ENCODE peak calls at places on chromosomes 11 and 22, in five cellular contexts. One of them, this sample, is unnamed.

GRCh38 chr11:122355968-122356367 is 240.0 kb upstream of the BLID start:
- DNase-seq in H1: no peak
- DNase-seq in H9: no peak
- DNase-seq in IMR-90: no peak
- DNase-seq in mesendoderm: no peak
- DNase-seq in this sample: no peak

GRCh38 chr11:2566223-2567025 is 121.6 kb downstream of the KCNQ1 start:
- DNase-seq in H1: no peak
- DNase-seq in mesendoderm: no peak
- DNase-seq in IMR-90: no peak
- DNase-seq in H9: no peak
- DNase-seq in this sample: no peak

GRCh38 chr11:126185200-126186030 is 26.0 kb downstream of the RPUSD4 start:
- DNase-seq in H9: no peak
- DNase-seq in mesendoderm: no peak
- DNase-seq in H1: no peak
- DNase-seq in IMR-90: no peak
- DNase-seq in this sample: no peak

GRCh38 chr11:67022341-67022933 is 497 bp upstream of the SYT12 start:
- DNase-seq in IMR-90: peak
- DNase-seq in H9: no peak
- DNase-seq in mesendoderm: no peak
- DNase-seq in H1: no peak
- DNase-seq in this sample: no peak

GRCh38 chr22:20957118-20957690 is 9.9 kb upstream of the AIFM3 start:
- DNase-seq in H1: no peak
- DNase-seq in mesendoderm: peak
- DNase-seq in H9: peak
- DNase-seq in IMR-90: no peak
- DNase-seq in this sample: peak

GRCh38 chr11:97687106-97687505 is 1297.3 kb downstream of the JRKL start:
- DNase-seq in IMR-90: no peak
- DNase-seq in H1: no peak
- DNase-seq in mesendoderm: peak
- DNase-seq in H9: no peak
- DNase-seq in this sample: no peak

GRCh38 chr11:15123849-15124248 is 9.1 kb downstream of the INSC start:
- DNase-seq in mesendoderm: peak
- DNase-seq in H9: no peak
- DNase-seq in H1: no peak
- DNase-seq in IMR-90: peak
- DNase-seq in this sample: peak

GRCh38 chr11:121741954-121742361 is 289.2 kb upstream of the SORL1-AS1 start:
- DNase-seq in H9: no peak
- DNase-seq in IMR-90: peak
- DNase-seq in H1: no peak
- DNase-seq in mesendoderm: no peak
- DNase-seq in this sample: no peak

GRCh38 chr11:102157219-102157618 is 47.0 kb downstream of the YAP1 start:
- DNase-seq in mesendoderm: no peak
- DNase-seq in H9: no peak
- DNase-seq in H1: no peak
- DNase-seq in IMR-90: peak
- DNase-seq in this sample: peak

GRCh38 chr11:69348414-69349235 is 54.7 kb downstream of the MYEOV start:
- DNase-seq in H9: no peak
- DNase-seq in H1: no peak
- DNase-seq in IMR-90: no peak
- DNase-seq in mesendoderm: peak
- DNase-seq in this sample: no peak

GRCh38 chr11:28673687-28674431 is 565.7 kb downstream of the METTL15 start:
- DNase-seq in H1: no peak
- DNase-seq in mesendoderm: peak
- DNase-seq in IMR-90: peak
- DNase-seq in H9: no peak
- DNase-seq in this sample: no peak

GRCh38 chr11:95243658-95244057 is 12.7 kb upstream of the SESN3 start:
- DNase-seq in H9: no peak
- DNase-seq in H1: no peak
- DNase-seq in mesendoderm: no peak
- DNase-seq in IMR-90: no peak
- DNase-seq in this sample: no peak

GRCh38 chr22:29382575-29383328 is 5.6 kb downstream of the AP1B1 start:
- DNase-seq in mesendoderm: no peak
- DNase-seq in IMR-90: no peak
- DNase-seq in H9: no peak
- DNase-seq in H1: no peak
- DNase-seq in this sample: no peak

GRCh38 chr22:40408718-40409612 is 38.6 kb downstream of the SGSM3 start:
- DNase-seq in H1: no peak
- DNase-seq in H9: no peak
- DNase-seq in IMR-90: no peak
- DNase-seq in mesendoderm: no peak
- DNase-seq in this sample: no peak

GRCh38 chr11:65187971-65188461 is 6.3 kb downstream of the CAPN1 start:
- DNase-seq in H1: no peak
- DNase-seq in IMR-90: no peak
- DNase-seq in mesendoderm: no peak
- DNase-seq in H9: no peak
- DNase-seq in this sample: no peak

GRCh38 chr11:60810583-60810982 is 25.4 kb downstream of the MS4A10 start:
- DNase-seq in H9: no peak
- DNase-seq in H1: no peak
- DNase-seq in mesendoderm: no peak
- DNase-seq in IMR-90: no peak
- DNase-seq in this sample: no peak

GRCh38 chr11:62048101-62048500 is 75.7 kb upstream of the INCENP start:
- DNase-seq in mesendoderm: peak
- DNase-seq in H1: no peak
- DNase-seq in H9: no peak
- DNase-seq in IMR-90: no peak
- DNase-seq in this sample: no peak

DNA sequence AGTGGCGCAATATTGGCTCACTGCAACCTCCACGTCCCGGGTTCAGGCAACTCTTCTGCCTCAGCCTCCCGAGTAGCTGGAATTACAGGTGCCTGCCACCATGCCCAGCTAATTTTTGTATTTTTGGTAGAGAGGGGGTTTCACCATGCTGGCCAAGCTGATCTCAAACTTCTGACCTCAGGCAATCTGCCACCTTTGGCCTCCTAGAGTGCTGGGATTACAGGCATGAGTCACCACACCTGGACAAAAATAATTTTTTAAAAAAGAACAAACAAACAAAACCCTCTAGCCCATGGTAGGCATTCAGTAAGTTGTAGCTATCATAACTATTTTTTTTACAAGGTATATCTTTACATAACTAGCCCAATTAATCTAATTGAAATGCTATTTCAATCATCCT is 73.9 kb upstream of the CAPRIN1 start:
- DNase-seq in IMR-90: no peak
- DNase-seq in mesendoderm: no peak
- DNase-seq in H9: no peak
- DNase-seq in H1: no peak
- DNase-seq in this sample: no peak
- H4K8ac ChIP-seq in IMR-90: no peak
- H4K8ac ChIP-seq in mesendoderm: no peak
- H4K8ac ChIP-seq in H9: no peak
- H4K8ac ChIP-seq in H1: no peak
- H4K8ac ChIP-seq in this sample: no peak

DNA sequence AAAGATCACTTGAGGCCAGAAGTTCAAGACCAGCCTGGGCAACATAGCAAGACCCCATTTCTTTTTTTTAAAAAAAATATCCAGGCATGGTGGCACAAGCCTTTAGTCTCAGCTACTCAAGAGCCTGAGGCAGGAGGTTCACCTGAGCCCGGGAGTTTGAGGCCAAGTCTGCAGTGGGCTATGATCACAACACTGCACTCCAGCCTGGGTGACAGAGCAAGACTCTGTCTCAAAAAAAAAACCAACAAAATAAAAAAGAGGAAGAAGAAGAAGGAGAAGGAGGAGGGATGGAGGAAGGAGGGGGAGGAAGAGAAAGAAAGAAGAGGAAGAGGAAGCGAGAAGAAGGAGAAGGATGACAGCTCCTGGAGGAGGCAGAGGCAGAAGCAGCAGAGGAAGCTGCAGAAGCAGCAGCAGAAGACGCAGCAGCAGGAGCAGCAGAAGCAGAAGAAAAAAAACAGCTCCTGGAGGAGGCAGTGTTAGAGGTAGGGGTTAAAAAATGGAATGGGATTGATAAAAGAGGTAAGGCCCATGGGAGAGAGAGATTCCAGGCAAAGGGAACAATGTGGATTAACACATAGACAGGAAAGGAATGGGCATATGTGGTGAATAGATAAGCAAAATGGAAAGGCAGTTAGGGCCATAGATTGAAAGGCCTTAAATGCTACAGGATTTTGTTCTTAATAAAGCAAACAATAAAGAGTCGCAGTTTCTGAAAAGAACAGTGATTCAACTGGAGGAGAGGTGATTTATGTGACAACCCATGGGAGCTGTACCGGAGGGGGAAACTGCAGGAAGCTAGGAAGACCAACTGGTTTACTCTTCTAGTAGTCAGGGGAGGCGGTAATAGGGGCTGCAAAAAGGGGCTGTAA is 10.9 kb downstream of the PRCP start:
- DNase-seq in mesendoderm: peak
- DNase-seq in H9: no peak
- DNase-seq in IMR-90: peak
- DNase-seq in H1: no peak
- DNase-seq in this sample: peak
- H4K8ac ChIP-seq in mesendoderm: no peak
- H4K8ac ChIP-seq in H9: no peak
- H4K8ac ChIP-seq in IMR-90: no peak
- H4K8ac ChIP-seq in H1: no peak
- H4K8ac ChIP-seq in this sample: no peak

GRCh38 chr22:38056969-38057841 is at the start of gene PICK1:
- DNase-seq in mesendoderm: peak
- DNase-seq in IMR-90: peak
- DNase-seq in H1: peak
- DNase-seq in H9: peak
- DNase-seq in this sample: peak

GRCh38 chr22:38051261-38051660 is 5.9 kb upstream of the PICK1 start:
- DNase-seq in mesendoderm: no peak
- DNase-seq in H9: no peak
- DNase-seq in H1: no peak
- DNase-seq in IMR-90: no peak
- DNase-seq in this sample: no peak

GRCh38 chr22:38049812-38050619 is 7.2 kb upstream of the PICK1 start:
- DNase-seq in IMR-90: no peak
- DNase-seq in H9: no peak
- DNase-seq in mesendoderm: no peak
- DNase-seq in H1: no peak
- DNase-seq in this sample: no peak

GRCh38 chr22:38050720-38051119 is 6.5 kb upstream of the PICK1 start:
- DNase-seq in IMR-90: no peak
- DNase-seq in H9: no peak
- DNase-seq in H1: no peak
- DNase-seq in mesendoderm: no peak
- DNase-seq in this sample: no peak

GRCh38 chr22:38051900-38052862 is 5.0 kb upstream of the PICK1 start:
- DNase-seq in H1: peak
- DNase-seq in mesendoderm: peak
- DNase-seq in H9: peak
- DNase-seq in IMR-90: peak
- DNase-seq in this sample: peak
- H4K8ac ChIP-seq in H1: peak
- H4K8ac ChIP-seq in mesendoderm: no peak
- H4K8ac ChIP-seq in H9: no peak
- H4K8ac ChIP-seq in IMR-90: peak
- H4K8ac ChIP-seq in this sample: no peak

GRCh38 chr11:125173027-125173426 is 8.5 kb downstream of the PKNOX2 start:
- DNase-seq in H1: no peak
- DNase-seq in IMR-90: no peak
- DNase-seq in H9: no peak
- DNase-seq in mesendoderm: no peak
- DNase-seq in this sample: no peak
- H4K8ac ChIP-seq in H1: no peak
- H4K8ac ChIP-seq in IMR-90: no peak
- H4K8ac ChIP-seq in H9: no peak
- H4K8ac ChIP-seq in mesendoderm: no peak
- H4K8ac ChIP-seq in this sample: no peak

GRCh38 chr22:46108564-46109473 is 41.5 kb upstream of the PPARA start:
- DNase-seq in mesendoderm: peak
- DNase-seq in H1: no peak
- DNase-seq in H9: peak
- DNase-seq in IMR-90: peak
- DNase-seq in this sample: no peak
- H4K8ac ChIP-seq in mesendoderm: no peak
- H4K8ac ChIP-seq in H1: no peak
- H4K8ac ChIP-seq in H9: no peak
- H4K8ac ChIP-seq in IMR-90: peak
- H4K8ac ChIP-seq in this sample: no peak

GRCh38 chr11:72328366-72329224 is 84.6 kb upstream of the PHOX2A start:
- DNase-seq in H9: no peak
- DNase-seq in H1: no peak
- DNase-seq in IMR-90: peak
- DNase-seq in mesendoderm: peak
- DNase-seq in this sample: no peak
- H4K8ac ChIP-seq in H9: no peak
- H4K8ac ChIP-seq in H1: no peak
- H4K8ac ChIP-seq in IMR-90: no peak
- H4K8ac ChIP-seq in mesendoderm: no peak
- H4K8ac ChIP-seq in this sample: no peak

DNA sequence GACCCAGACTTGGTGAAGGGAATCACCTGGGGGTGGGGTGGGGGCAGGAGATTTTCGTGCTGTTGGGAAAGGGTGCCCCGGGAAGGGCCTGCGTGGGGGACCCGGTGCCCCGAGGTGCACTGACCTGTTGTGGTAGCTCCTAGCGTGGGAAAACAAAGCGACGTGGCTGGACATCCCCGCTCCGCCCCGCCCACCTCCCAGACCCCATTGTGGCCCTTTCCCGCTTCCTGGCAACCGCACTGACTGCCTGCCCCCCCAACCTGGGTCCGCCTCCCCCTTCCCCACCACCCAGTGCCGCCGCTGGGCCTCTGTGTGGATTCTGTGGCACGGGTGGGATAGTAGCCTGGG is 2.5 kb upstream of the TYMP start:
- DNase-seq in H9: no peak
- DNase-seq in IMR-90: no peak
- DNase-seq in mesendoderm: no peak
- DNase-seq in H1: no peak
- DNase-seq in this sample: no peak
- H4K8ac ChIP-seq in H9: no peak
- H4K8ac ChIP-seq in IMR-90: peak
- H4K8ac ChIP-seq in mesendoderm: no peak
- H4K8ac ChIP-seq in H1: no peak
- H4K8ac ChIP-seq in this sample: peak